ENCODE peak calls at places on chromosomes 12 and 14, in ten cellular contexts. J is GM20000, X is NCI-H345, I is neural crest cell, R is spleen, O is T-helper 17 cell, T is Panc1, P is PC-3, A is T-cell, S is memory B cell. Q is an unnamed sample.

GRCh38 chr14:92607702-92608429 is 94.3 kb downstream of the RIN3 start:
- DNase-seq in S (no peak), P (peak; percentile 97), J (no peak), I (no peak), T (no peak), A (no peak), O (no peak), R (no peak), X (no peak), Q (no peak)

GRCh38 chr12:52181757-52182156 is 10.1 kb downstream of the KRT80 start:
- DNase-seq in R (no peak), T (no peak), S (no peak), I (no peak), A (no peak), P (no peak), X (peak; percentile 72), J (no peak), O (no peak), Q (no peak)

GRCh38 chr12:94717112-94717511 is 66.8 kb upstream of the TMCC3 start:
- DNase-seq in T (no peak), I (no peak), O (no peak), A (no peak), J (no peak), P (no peak), X (no peak), S (no peak), R (no peak), Q (no peak)

GRCh38 chr14:58533417-58533816 is 104.3 kb upstream of the DACT1 start:
- DNase-seq in T (no peak), R (no peak), S (no peak), J (no peak), A (no peak), X (no peak), O (no peak), P (no peak), I (peak; percentile 23), Q (no peak)

GRCh38 chr12:122813310-122813713 is 21.9 kb upstream of the HIP1R start:
- DNase-seq in O (no peak), A (no peak), T (no peak), S (peak; percentile 55), J (peak; percentile 39), R (peak; percentile 81), P (no peak), I (no peak), X (no peak), Q (peak; percentile 44)

GRCh38 chr12:47307680-47308399 is 228.1 kb upstream of the AMIGO2 start:
- DNase-seq in A (peak; percentile 40), R (no peak), S (peak; percentile 30), T (peak; percentile 71), O (peak; percentile 11), J (peak; percentile 68), X (peak; percentile 39), P (peak; percentile 84), I (no peak), Q (peak; percentile 26)

GRCh38 chr14:60183724-60184596 is 18.8 kb upstream of the DHRS7 start:
- DNase-seq in S (no peak), J (no peak), O (no peak), A (no peak), P (peak; percentile 98), I (peak; percentile 13), X (peak; percentile 64), T (no peak), R (no peak), Q (no peak)

GRCh38 chr14:21915814-21916213 is 242.2 kb upstream of the OR4E1 start:
- DNase-seq in P (peak; percentile 81), O (no peak), A (no peak), X (no peak), R (no peak), I (no peak), T (no peak), S (no peak), J (no peak), Q (no peak)

GRCh38 chr14:67167420-67168109 is 21.7 kb upstream of the GARIN2 start:
- DNase-seq in A (no peak), T (no peak), O (no peak), R (no peak), P (peak; percentile 72), J (no peak), I (no peak), S (no peak), X (no peak), Q (no peak)

GRCh38 chr12:57446292-57446960 is 8.7 kb upstream of the INHBE start:
- DNase-seq in X (no peak), J (no peak), R (peak; percentile 7), A (no peak), S (no peak), I (no peak), T (no peak), P (no peak), O (no peak), Q (no peak)

GRCh38 chr12:39571351-39571750 is 48.3 kb downstream of the ABCD2 start:
- DNase-seq in A (no peak), X (no peak), J (no peak), T (no peak), P (no peak), S (no peak), O (no peak), R (no peak), I (no peak), Q (no peak)

GRCh38 chr12:131101703-131102492 is 148.2 kb downstream of the ADGRD1 start:
- DNase-seq in R (peak; percentile 43), I (no peak), X (no peak), P (no peak), A (no peak), O (no peak), J (peak; percentile 76), S (no peak), T (no peak), Q (peak; percentile 62)

GRCh38 chr12:43501705-43502104 is 50.3 kb downstream of the ADAMTS20 start:
- DNase-seq in S (no peak), O (no peak), X (no peak), R (no peak), J (peak; percentile 49), P (peak; percentile 47), I (no peak), T (no peak), A (no peak), Q (no peak)

GRCh38 chr12:47744005-47744651 is 14.6 kb downstream of the RAPGEF3 start:
- DNase-seq in R (no peak), P (peak; percentile 85), I (no peak), X (peak; percentile 33), S (no peak), A (peak; percentile 62), J (peak; percentile 54), O (peak; percentile 40), T (no peak), Q (no peak)

GRCh38 chr14:93789366-93790130 is 1.3 kb upstream of the PRIMA1 start:
- DNase-seq in J (no peak), R (no peak), O (no peak), T (no peak), A (no peak), S (no peak), X (no peak), P (no peak), I (no peak), Q (no peak)

GRCh38 chr14:22664261-22664660 is 20.1 kb upstream of the OR6J1 start:
- DNase-seq in X (peak; percentile 8), T (no peak), S (no peak), A (no peak), P (no peak), R (no peak), I (no peak), J (no peak), O (no peak), Q (no peak)

GRCh38 chr14:91418387-91419043 is 895 bp upstream of the CCDC88C start:
- DNase-seq in J (peak; percentile 64), R (peak; percentile 94), A (peak; percentile 79), X (peak; percentile 58), S (peak; percentile 96), I (peak; percentile 73), P (peak; percentile 72), T (peak; percentile 56), O (peak; percentile 75), Q (no peak)

GRCh38 chr14:94748667-94749347 is 21.1 kb downstream of the GSC start:
- DNase-seq in X (peak; percentile 42), J (no peak), T (peak; percentile 22), S (no peak), I (peak; percentile 22), P (peak; percentile 42), R (peak; percentile 37), A (no peak), O (no peak), Q (no peak)

GRCh38 chr12:53939141-53940108 is 794 bp downstream of the HOXC13 start:
- DNase-seq in O (no peak), T (no peak), R (no peak), A (no peak), P (peak; percentile 48), J (no peak), S (no peak), I (no peak), X (peak; percentile 14), Q (no peak)

GRCh38 chr12:89975578-89975977 is 266.9 kb upstream of the ATP2B1 start:
- DNase-seq in X (no peak), S (no peak), I (no peak), J (no peak), R (no peak), P (no peak), A (no peak), O (no peak), T (no peak), Q (no peak)

GRCh38 chr14:30035361-30035760 is 107.7 kb upstream of the PRKD1 start:
- DNase-seq in A (no peak), T (no peak), I (no peak), O (no peak), P (no peak), X (no peak), J (no peak), S (no peak), R (no peak), Q (no peak)

GRCh38 chr14:72883963-72884362 is 9.9 kb downstream of the DPF3 start:
- DNase-seq in T (no peak), R (no peak), A (no peak), P (peak; percentile 93), O (no peak), J (peak; percentile 44), I (no peak), X (no peak), S (no peak), Q (no peak)

GRCh38 chr12:82862069-82862841 is 175.5 kb downstream of the TMTC2 start:
- DNase-seq in R (no peak), O (no peak), A (no peak), X (no peak), T (no peak), I (no peak), J (no peak), P (peak; percentile 80), S (no peak), Q (no peak)

GRCh38 chr12:21169878-21170472 is 39.0 kb downstream of the SLCO1B1 start:
- DNase-seq in X (peak; percentile 40), O (no peak), T (peak; percentile 15), S (no peak), R (no peak), J (peak; percentile 11), A (no peak), P (peak; percentile 54), I (peak; percentile 77), Q (peak; percentile 2)

GRCh38 chr14:99063620-99064225 is 208.3 kb downstream of the BCL11B start:
- DNase-seq in O (no peak), A (no peak), P (no peak), J (no peak), X (no peak), T (no peak), S (no peak), I (no peak), R (no peak), Q (no peak)

GRCh38 chr14:40494483-40494882 is 1062.2 kb upstream of the FBXO33 start:
- DNase-seq in P (peak; percentile 8), J (no peak), O (no peak), I (no peak), A (no peak), X (no peak), S (no peak), R (no peak), T (no peak), Q (no peak)

GRCh38 chr12:42172811-42173210 is 28.1 kb upstream of the GXYLT1 start:
- DNase-seq in A (no peak), R (no peak), J (no peak), I (no peak), O (no peak), X (no peak), T (no peak), S (no peak), P (no peak), Q (no peak)

GRCh38 chr14:49881296-49882006 is 11.4 kb upstream of the ARF6 start:
- DNase-seq in R (no peak), T (no peak), I (no peak), P (no peak), J (no peak), A (no peak), X (no peak), O (no peak), S (no peak), Q (no peak)